ENCODE peak calls at places on chromosomes 4 and X, in seven cellular contexts. I is left ventricle myocardium superior; Q is transverse colon; J is HEK293T; D is activated CD8-positive, alpha-beta memory T cell treated with anti-CD3 and anti-CD28 coated beads for 1 hour; A is activated T-cell treated with anti-CD3 and anti-CD28 coated beads, Interleukin-2, amount 50 U/mL, for 72 hours; G is HAP-1. Z is an unnamed sample.

GRCh38 chr4:30436394-30436793 is 283.8 kb upstream of the PCDH7 start:
- DNase-seq in D (no peak), Q (no peak), A (no peak), G (no peak), J (no peak), I (no peak), Z (no peak)

GRCh38 chr4:40603281-40603680 is 26.4 kb downstream of the RBM47 start:
- DNase-seq in A (no peak), D (no peak), Q (no peak), G (no peak), J (no peak), I (no peak), Z (no peak)

GRCh38 chrX:28549839-28550238 is 37.4 kb upstream of the IL1RAPL1 start:
- DNase-seq in G (no peak), A (no peak), J (no peak), D (no peak), I (no peak), Q (no peak), Z (no peak)

GRCh38 chr4:130192787-130193186 is 1096.8 kb downstream of the C4orf33 start:
- DNase-seq in G (no peak), J (no peak), A (no peak), D (no peak), Q (no peak), I (no peak), Z (no peak)

GRCh38 chrX:110180176-110180927 is 137.5 kb downstream of the AMMECR1 start:
- DNase-seq in I (peak), A (no peak), Q (no peak), J (no peak), G (no peak), D (no peak), Z (no peak)

GRCh38 chr4:162499478-162499877 is 335.7 kb upstream of the FSTL5 start:
- DNase-seq in I (no peak), G (no peak), A (no peak), Q (no peak), D (no peak), J (peak), Z (no peak)

GRCh38 chr4:16225139-16225538 is 1.1 kb downstream of the TAPT1 start:
- DNase-seq in I (no peak), D (no peak), J (no peak), Q (no peak), A (no peak), G (no peak), Z (no peak)

GRCh38 chrX:150772150-150772970 is 79.2 kb downstream of the MTMR1 start:
- DNase-seq in D (peak), A (peak), Q (peak), G (peak), I (peak), J (peak), Z (peak)

GRCh38 chr4:74228691-74229640 is 71.0 kb downstream of the MTHFD2L start:
- DNase-seq in A (peak), J (peak), G (peak), Q (peak), D (peak), I (peak), Z (peak)

GRCh38 chrX:24485323-24485722 is 20.2 kb downstream of the PDK3 start:
- DNase-seq in I (no peak), D (no peak), G (no peak), J (no peak), Q (no peak), A (no peak), Z (no peak)

Z was measured in nephron progenitor cell.